ENCODE peak calls at places on chromosome 10, in nine cellular contexts. O, W, C, K, N, J, X, B and E are unnamed samples.

GRCh38 chr10:29950391-29950790 is 109.0 kb downstream of the JCAD start:
- DNase-seq in O (no peak), W (peak), C (no peak), K (no peak), N (no peak), J (no peak), X (no peak), B (no peak), E (no peak)

GRCh38 chr10:60654813-60655464 is 123.3 kb upstream of the CDK1 start:
- DNase-seq in O (no peak), W (no peak), C (no peak), K (no peak), N (no peak), J (peak), X (peak), B (no peak), E (no peak)

GRCh38 chr10:110527731-110528171 is 30.0 kb downstream of the DUSP5 start:
- DNase-seq in O (no peak), W (peak), C (no peak), K (no peak), N (no peak), J (peak), X (peak), B (no peak), E (no peak)

GRCh38 chr10:36086976-36087726 is 445.1 kb upstream of the FZD8 start:
- DNase-seq in O (no peak), W (no peak), C (no peak), K (no peak), N (no peak), J (no peak), X (no peak), B (no peak), E (no peak)

GRCh38 chr10:73432646-73433537 is 469 bp downstream of the MSS51 start:
- DNase-seq in O (no peak), W (no peak), C (no peak), K (no peak), N (no peak), J (no peak), X (no peak), B (no peak), E (no peak)

GRCh38 chr10:66714741-66715140 is 211.1 kb upstream of the LRRTM3 start:
- DNase-seq in O (no peak), W (no peak), C (no peak), K (no peak), N (no peak), J (peak), X (peak), B (no peak), E (no peak)

GRCh38 chr10:131453772-131454634 is 142.5 kb upstream of the TCERG1L start:
- DNase-seq in O (no peak), W (peak), C (no peak), K (peak), N (no peak), J (peak), X (peak), B (no peak), E (no peak)

GRCh38 chr10:52442576-52442975 is 128.5 kb downstream of the DKK1 start:
- DNase-seq in O (no peak), W (peak), C (no peak), K (no peak), N (no peak), J (peak), X (peak), B (no peak), E (no peak)

GRCh38 chr10:124715479-124715878 is 28.7 kb downstream of the FAM53B start:
- DNase-seq in O (no peak), W (no peak), C (no peak), K (no peak), N (no peak), J (no peak), X (no peak), B (no peak), E (no peak)

GRCh38 chr10:27446091-27446918 is 57.8 kb upstream of the RAB18 start:
- DNase-seq in O (no peak), W (peak), C (no peak), K (no peak), N (no peak), J (peak), X (peak), B (peak), E (no peak)

GRCh38 chr10:36640626-36641025 is 484.8 kb upstream of the ANKRD30A start:
- DNase-seq in O (no peak), W (no peak), C (no peak), K (no peak), N (no peak), J (no peak), X (no peak), B (peak), E (no peak)

GRCh38 chr10:106224676-106225075 is 939.8 kb downstream of the SORCS1 start:
- DNase-seq in O (no peak), W (peak), C (no peak), K (no peak), N (no peak), J (peak), X (peak), B (peak), E (no peak)

GRCh38 chr10:23779287-23779686 is 340.4 kb downstream of the OTUD1 start:
- DNase-seq in O (no peak), W (no peak), C (no peak), K (no peak), N (no peak), J (no peak), X (no peak), B (no peak), E (no peak)

GRCh38 chr10:8365935-8366911 is 311.7 kb downstream of the GATA3 start:
- DNase-seq in O (no peak), W (peak), C (peak), K (no peak), N (peak), J (peak), X (peak), B (no peak), E (no peak)

GRCh38 chr10:103429647-103430046 is 22.5 kb downstream of the CALHM2 start:
- DNase-seq in O (no peak), W (no peak), C (no peak), K (no peak), N (no peak), J (no peak), X (no peak), B (no peak), E (no peak)

GRCh38 chr10:60032723-60033122 is 126.4 kb upstream of the CCDC6 start:
- DNase-seq in O (peak), W (peak), C (no peak), K (no peak), N (peak), J (peak), X (peak), B (peak), E (peak)

GRCh38 chr10:65126288-65126687 is 1605.1 kb downstream of the REEP3 start:
- DNase-seq in O (no peak), W (no peak), C (no peak), K (no peak), N (no peak), J (no peak), X (no peak), B (no peak), E (no peak)

GRCh38 chr10:14605231-14605925 is 169.3 kb downstream of the FAM107B start:
- DNase-seq in O (no peak), W (peak), C (no peak), K (no peak), N (no peak), J (peak), X (peak), B (peak), E (no peak)

GRCh38 chr10:115082521-115082920 is 10.6 kb upstream of the ATRNL1 start:
- DNase-seq in O (no peak), W (peak), C (no peak), K (no peak), N (no peak), J (peak), X (peak), B (peak), E (no peak)

GRCh38 chr10:29630205-29631048 is 4.3 kb downstream of the SVIL start:
- DNase-seq in O (peak), W (no peak), C (no peak), K (no peak), N (no peak), J (no peak), X (no peak), B (no peak), E (peak)